ENCODE peak calls at places on chromosomes 1 and 21, in five cellular contexts. X, T, E, B and W are unnamed samples.

GRCh38 chr1:37697090-37697489 is 4.8 kb downstream of the CDCA8 start:
- DNase-seq in X (no peak), T (no peak), E (no peak), B (no peak), W (no peak)

GRCh38 chr21:39863111-39863510 is 4.1 kb upstream of the PCP4 start:
- DNase-seq in X (no peak), T (no peak), E (no peak), B (no peak), W (no peak)

GRCh38 chr21:31220567-31220966 is 123.5 kb downstream of the TIAM1 start:
- DNase-seq in X (no peak), T (no peak), E (peak), B (no peak), W (no peak)

GRCh38 chr1:181319903-181320302 is 163.4 kb upstream of the CACNA1E start:
- DNase-seq in X (no peak), T (no peak), E (no peak), B (no peak), W (no peak)

GRCh38 chr1:52037402-52037814 is 3.8 kb upstream of the KTI12 start:
- DNase-seq in X (no peak), T (no peak), E (peak), B (no peak), W (no peak)

GRCh38 chr1:162709870-162710269 is 77.6 kb downstream of the DDR2 start:
- DNase-seq in X (no peak), T (no peak), E (no peak), B (no peak), W (no peak)

GRCh38 chr1:236575523-236575922 is 28.8 kb downstream of the HEATR1 start:
- DNase-seq in X (no peak), T (no peak), E (no peak), B (no peak), W (no peak)

GRCh38 chr1:68111804-68112436 is 61.5 kb upstream of the DIRAS3 start:
- DNase-seq in X (no peak), T (peak), E (peak), B (peak), W (no peak)

GRCh38 chr1:168065511-168065910 is 71.2 kb downstream of the GPR161 start:
- DNase-seq in X (no peak), T (no peak), E (no peak), B (no peak), W (no peak)

GRCh38 chr1:14625587-14626447 is 27.3 kb downstream of the KAZN start:
- DNase-seq in X (no peak), T (no peak), E (no peak), B (no peak), W (no peak)

GRCh38 chr1:59505596-59506028 is 208.7 kb downstream of the FGGY start:
- DNase-seq in X (no peak), T (no peak), E (peak), B (no peak), W (no peak)

GRCh38 chr1:166479052-166479631 is 312.3 kb upstream of the FAM78B start:
- DNase-seq in X (peak), T (no peak), E (peak), B (peak), W (no peak)

GRCh38 chr21:26769613-26770188 is 75.5 kb downstream of the ADAMTS1 start:
- DNase-seq in X (no peak), T (no peak), E (peak), B (no peak), W (no peak)

GRCh38 chr1:57489342-57490036 is 65.6 kb upstream of the DAB1 start:
- DNase-seq in X (no peak), T (no peak), E (no peak), B (no peak), W (no peak)

GRCh38 chr1:60809204-60809985 is 273.0 kb upstream of the NFIA start:
- DNase-seq in X (no peak), T (no peak), E (no peak), B (no peak), W (no peak)

GRCh38 chr1:93619507-93620168 is 62.0 kb downstream of the BCAR3 start:
- DNase-seq in X (no peak), T (no peak), E (peak), B (no peak), W (no peak)

GRCh38 chr21:34836103-34836932 is 167.5 kb downstream of the CLIC6 start:
- DNase-seq in X (peak), T (no peak), E (peak), B (peak), W (no peak)

GRCh38 chr1:35844826-35845225 is 37.0 kb downstream of the AGO4 start:
- DNase-seq in X (no peak), T (no peak), E (no peak), B (no peak), W (no peak)

GRCh38 chr1:160853014-160853413 is 9.7 kb downstream of the CD244 start:
- DNase-seq in X (no peak), T (no peak), E (no peak), B (no peak), W (no peak)

GRCh38 chr1:192747942-192748341 is 60.9 kb upstream of the RGS2 start:
- DNase-seq in X (no peak), T (no peak), E (peak), B (no peak), W (no peak)

GRCh38 chr1:235873571-235873970 is 6.9 kb upstream of the LYST start:
- DNase-seq in X (no peak), T (no peak), E (no peak), B (no peak), W (no peak)

GRCh38 chr1:211739671-211740411 is 64.4 kb upstream of the NEK2 start:
- DNase-seq in X (no peak), T (no peak), E (no peak), B (no peak), W (no peak)

GRCh38 chr1:225441314-225442119 is 13.7 kb upstream of the LBR start:
- DNase-seq in X (peak), T (no peak), E (no peak), B (no peak), W (no peak)

GRCh38 chr1:186078245-186078644 is 296.8 kb downstream of the TPR start:
- DNase-seq in X (no peak), T (no peak), E (no peak), B (no peak), W (no peak)

GRCh38 chr1:85494957-85495266 is 30.0 kb upstream of the DDAH1 start:
- DNase-seq in X (no peak), T (no peak), E (no peak), B (no peak), W (no peak)

GRCh38 chr1:22857661-22858060 is 115.0 kb downstream of the LACTBL1 start:
- DNase-seq in X (no peak), T (no peak), E (no peak), B (no peak), W (no peak)

GRCh38 chr1:203440780-203441179 is 34.8 kb upstream of the PRELP start:
- DNase-seq in X (no peak), T (peak), E (peak), B (peak), W (no peak)
- TF ChIP-seq CTCF in X (peak), T (peak), E (peak), B (peak), W (peak)

DNA sequence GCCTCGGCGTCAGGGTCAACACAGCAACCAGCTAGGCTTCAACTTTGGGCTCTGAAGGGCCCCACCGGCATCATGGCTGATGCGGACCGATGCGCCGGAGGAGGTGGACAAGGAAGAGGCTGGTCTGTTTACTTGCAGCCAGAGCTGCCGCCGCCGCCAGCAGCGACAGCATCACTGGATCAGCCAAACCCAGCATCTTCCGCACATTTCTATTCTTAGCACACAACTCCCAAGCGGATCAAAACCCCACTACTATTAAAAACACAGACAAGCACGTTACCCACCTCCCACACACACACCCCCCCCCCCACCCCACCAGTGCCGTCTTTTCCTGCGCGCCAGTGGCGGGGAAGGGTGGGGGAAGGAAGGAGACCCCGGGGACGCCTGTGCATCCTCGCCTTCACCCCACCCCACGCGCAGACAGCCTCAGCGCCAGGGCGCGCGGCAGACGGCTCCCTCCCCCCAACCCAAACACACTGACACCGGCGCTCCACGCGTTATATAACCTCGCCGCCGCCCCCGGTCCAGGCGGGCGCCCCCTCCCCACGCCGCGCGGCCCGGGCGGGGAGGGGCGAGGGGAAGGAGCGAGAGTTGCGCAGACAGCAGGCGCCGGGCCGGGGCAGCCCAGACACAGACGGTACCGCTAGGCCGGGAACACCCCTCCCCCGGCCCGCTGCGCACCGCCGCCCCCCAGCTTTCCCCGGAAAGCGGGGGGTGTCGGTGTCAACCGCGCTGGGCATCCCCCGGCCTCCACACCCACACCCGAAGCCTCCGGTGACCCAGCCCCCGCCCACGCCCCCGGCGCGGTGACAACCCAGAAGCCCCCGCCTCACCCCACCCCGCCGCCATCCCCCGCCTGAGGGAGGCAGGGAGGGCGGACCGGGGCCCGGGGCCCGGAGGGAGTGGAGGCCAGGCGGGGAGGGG is 692 bp downstream of the AKT3 start:
- DNase-seq in X (peak), T (peak), E (peak), B (peak), W (peak)
- TF ChIP-seq POLR2A in X (no peak), T (no peak), E (no peak), B (peak), W (no peak)

DNA sequence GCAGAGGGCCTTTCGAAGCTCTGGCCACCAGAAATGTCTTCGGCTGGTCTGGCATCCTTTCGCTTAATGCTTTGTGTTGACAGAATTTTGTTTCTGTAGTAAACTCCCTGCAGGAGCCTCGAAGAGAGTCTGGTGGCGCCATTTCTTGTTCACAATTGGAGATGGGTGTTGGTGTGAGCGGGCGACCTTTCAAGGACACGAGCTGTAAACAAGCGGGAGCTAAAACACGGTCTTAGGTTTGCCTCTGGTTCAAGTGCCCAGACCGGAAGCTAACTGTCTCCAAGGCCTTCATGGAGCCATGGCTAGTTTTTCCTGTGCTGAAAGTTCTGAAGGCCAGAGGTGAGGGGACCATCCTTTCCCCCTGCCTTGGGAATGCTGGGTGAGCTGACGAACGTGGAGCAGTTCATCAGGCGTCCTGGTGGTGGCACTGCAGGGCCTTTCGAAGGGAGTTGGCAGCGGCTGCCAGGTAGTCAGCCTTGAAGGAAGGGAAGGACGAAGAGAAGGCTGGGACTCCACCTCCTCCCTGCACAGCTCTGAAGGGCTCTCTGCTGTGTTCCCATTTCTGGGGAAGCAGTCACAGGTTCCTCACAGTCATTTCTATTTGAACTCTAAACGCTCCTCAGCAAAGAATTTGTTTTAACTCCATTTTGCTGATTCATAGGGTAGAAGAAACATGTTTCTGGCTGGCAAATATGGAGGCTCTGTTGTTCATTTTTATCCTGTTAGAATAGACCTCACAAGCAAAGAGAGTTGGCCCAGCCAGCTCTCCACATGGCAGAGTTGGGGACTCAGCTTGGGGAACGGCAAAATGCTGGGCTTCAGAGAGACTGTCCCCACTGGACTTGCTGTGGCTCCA is 35.2 kb downstream of the URB2 start:
- DNase-seq in X (peak), T (peak), E (peak), B (peak), W (peak)
- TF ChIP-seq CTCF in X (peak), T (peak), E (peak), B (peak), W (peak)

GRCh38 chr1:112704908-112705627 is 1.9 kb downstream of the RHOC start:
- DNase-seq in X (peak), T (peak), E (peak), B (peak), W (peak)
- TF ChIP-seq POLR2A in X (peak), T (peak), E (peak), B (peak), W (peak)

GRCh38 chr21:45942755-45943629 is 38.6 kb upstream of the COL6A1 start:
- DNase-seq in X (no peak), T (no peak), E (no peak), B (peak), W (peak)

GRCh38 chr21:45943630-45944540 is 37.7 kb upstream of the COL6A1 start:
- DNase-seq in X (no peak), T (no peak), E (no peak), B (peak), W (no peak)

GRCh38 chr21:45945868-45946210 is 35.7 kb upstream of the COL6A1 start:
- DNase-seq in X (no peak), T (peak), E (no peak), B (peak), W (no peak)

GRCh38 chr21:45945066-45945867 is 36.3 kb upstream of the COL6A1 start:
- DNase-seq in X (no peak), T (peak), E (no peak), B (no peak), W (no peak)

DNA sequence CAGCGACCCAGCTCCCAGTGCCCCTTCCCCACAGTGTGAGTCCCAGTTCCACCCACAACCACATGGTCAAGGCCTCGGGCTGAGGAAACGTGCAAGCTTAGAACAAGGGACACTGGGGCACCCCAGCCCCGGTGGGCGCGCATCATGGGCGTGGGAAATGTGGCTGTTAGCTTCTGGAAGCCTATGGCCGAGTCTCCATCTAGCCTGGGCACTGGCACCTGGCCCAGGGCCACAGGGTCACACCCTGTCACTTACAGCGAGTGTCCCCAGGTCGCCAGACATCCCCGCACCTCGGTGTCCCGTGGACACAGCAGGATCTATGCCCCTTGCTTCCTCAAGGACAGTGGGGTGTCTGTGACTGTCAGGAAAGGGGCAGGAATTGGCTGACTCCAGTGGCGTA is 37.0 kb upstream of the COL6A1 start:
- DNase-seq in X (no peak), T (peak), E (no peak), B (peak), W (no peak)
- TF ChIP-seq CTCF in X (no peak), T (no peak), E (no peak), B (no peak), W (no peak)